ENCODE peak calls at places on chromosomes 4 and X, in four cellular contexts. One of them, this sample, is unnamed.
A peak's percentile ranks its signal among the peaks of the same experiment; 100 is the strongest.

GRCh38 chr4:27721193-27721592 is 860.6 kb downstream of the STIM2 start:
- DNase-seq in GM23248: no peak
- DNase-seq in HCT116: no peak
- DNase-seq in hepatocyte: no peak
- DNase-seq in this sample: no peak

GRCh38 chrX:85309717-85310116 is 65.9 kb downstream of the ZNF711 start:
- DNase-seq in HCT116: peak; percentile 8
- DNase-seq in hepatocyte: no peak
- DNase-seq in GM23248: no peak
- DNase-seq in this sample: peak; percentile 16

GRCh38 chr4:184814686-184815045 is 11.1 kb downstream of the ACSL1 start:
- DNase-seq in HCT116: no peak
- DNase-seq in GM23248: peak; percentile 47
- DNase-seq in hepatocyte: no peak
- DNase-seq in this sample: no peak

GRCh38 chr4:8276358-8277240 is 7.0 kb downstream of the HTRA3 start:
- DNase-seq in HCT116: no peak
- DNase-seq in hepatocyte: no peak
- DNase-seq in GM23248: peak; percentile 74
- DNase-seq in this sample: no peak

GRCh38 chr4:132386130-132386529 is 763.0 kb upstream of the PCDH10 start:
- DNase-seq in HCT116: no peak
- DNase-seq in hepatocyte: no peak
- DNase-seq in GM23248: no peak
- DNase-seq in this sample: no peak

GRCh38 chr4:38609614-38610013 is 54.4 kb upstream of the KLF3 start:
- DNase-seq in GM23248: no peak
- DNase-seq in HCT116: no peak
- DNase-seq in hepatocyte: no peak
- DNase-seq in this sample: peak; percentile 40

GRCh38 chr4:134551348-134551747 is 349.8 kb upstream of the PABPC4L start:
- DNase-seq in GM23248: no peak
- DNase-seq in HCT116: no peak
- DNase-seq in hepatocyte: no peak
- DNase-seq in this sample: peak; percentile 20

GRCh38 chr4:1291091-1291490 is 1.4 kb downstream of the MAEA start:
- DNase-seq in hepatocyte: no peak
- DNase-seq in GM23248: no peak
- DNase-seq in HCT116: no peak
- DNase-seq in this sample: no peak

GRCh38 chr4:53518807-53519206 is 72.5 kb downstream of the LNX1 start:
- DNase-seq in hepatocyte: no peak
- DNase-seq in GM23248: no peak
- DNase-seq in HCT116: no peak
- DNase-seq in this sample: no peak

GRCh38 chrX:140661657-140662056 is 47.9 kb upstream of the LINC00632 start:
- DNase-seq in GM23248: peak; percentile 26
- DNase-seq in hepatocyte: no peak
- DNase-seq in HCT116: no peak
- DNase-seq in this sample: no peak

GRCh38 chr4:2385450-2386020 is 32.9 kb downstream of the ZFYVE28 start:
- DNase-seq in hepatocyte: no peak
- DNase-seq in HCT116: no peak
- DNase-seq in GM23248: no peak
- DNase-seq in this sample: no peak

GRCh38 chr4:152709675-152710438 is 30.1 kb upstream of the TMEM154 start:
- DNase-seq in hepatocyte: no peak
- DNase-seq in GM23248: peak; percentile 4
- DNase-seq in HCT116: no peak
- DNase-seq in this sample: peak; percentile 17

GRCh38 chrX:44904542-44905115 is 31.6 kb downstream of the KDM6A start:
- DNase-seq in HCT116: no peak
- DNase-seq in hepatocyte: no peak
- DNase-seq in GM23248: peak; percentile 26
- DNase-seq in this sample: peak; percentile 42

GRCh38 chrX:101206471-101206870 is 13.1 kb upstream of the DRP2 start:
- DNase-seq in hepatocyte: peak; percentile 24
- DNase-seq in GM23248: peak; percentile 60
- DNase-seq in HCT116: peak; percentile 13
- DNase-seq in this sample: peak; percentile 52

GRCh38 chrX:11427082-11428033 is 134.1 kb downstream of the AMELX start:
- DNase-seq in HCT116: no peak
- DNase-seq in GM23248: peak; percentile 46
- DNase-seq in hepatocyte: peak; percentile 40
- DNase-seq in this sample: peak; percentile 48

GRCh38 chr4:107708225-107708624 is 11.8 kb downstream of the PAPSS1 start:
- DNase-seq in hepatocyte: no peak
- DNase-seq in HCT116: no peak
- DNase-seq in GM23248: no peak
- DNase-seq in this sample: no peak

GRCh38 chrX:9611436-9612145 is 146.7 kb downstream of the TBL1X start:
- DNase-seq in GM23248: peak; percentile 5
- DNase-seq in HCT116: no peak
- DNase-seq in hepatocyte: no peak
- DNase-seq in this sample: no peak

GRCh38 chr4:1534076-1534872 is 128.0 kb upstream of the NKX1-1 start:
- DNase-seq in HCT116: no peak
- DNase-seq in hepatocyte: no peak
- DNase-seq in GM23248: no peak
- DNase-seq in this sample: no peak

GRCh38 chr4:4770610-4771009 is 88.9 kb upstream of the MSX1 start:
- DNase-seq in GM23248: no peak
- DNase-seq in HCT116: no peak
- DNase-seq in hepatocyte: no peak
- DNase-seq in this sample: no peak

GRCh38 chr4:102623622-102624021 is 122.5 kb downstream of the NFKB1 start:
- DNase-seq in GM23248: peak; percentile 21
- DNase-seq in hepatocyte: peak; percentile 40
- DNase-seq in HCT116: peak; percentile 28
- DNase-seq in this sample: peak; percentile 57

GRCh38 chr4:151362404-151363164 is 37.2 kb upstream of the SH3D19 start:
- DNase-seq in hepatocyte: peak; percentile 92
- DNase-seq in HCT116: peak; percentile 76
- DNase-seq in GM23248: peak; percentile 90
- DNase-seq in this sample: peak; percentile 95

GRCh38 chrX:118116308-118117068 is at the start of gene KLHL13:
- DNase-seq in HCT116: no peak
- DNase-seq in hepatocyte: peak; percentile 64
- DNase-seq in GM23248: peak; percentile 40
- DNase-seq in this sample: peak; percentile 50

GRCh38 chr4:37685211-37685725 is 908 bp downstream of the RELL1 start:
- DNase-seq in GM23248: peak; percentile 80
- DNase-seq in hepatocyte: peak; percentile 47
- DNase-seq in HCT116: no peak
- DNase-seq in this sample: peak; percentile 21

GRCh38 chrX:3950373-3950772 is 236.9 kb upstream of the PRKX start:
- DNase-seq in HCT116: no peak
- DNase-seq in GM23248: no peak
- DNase-seq in hepatocyte: no peak
- DNase-seq in this sample: no peak

GRCh38 chr4:14887842-14888433 is 114.3 kb upstream of the CPEB2 start:
- DNase-seq in hepatocyte: no peak
- DNase-seq in GM23248: no peak
- DNase-seq in HCT116: no peak
- DNase-seq in this sample: no peak

GRCh38 chr4:57039345-57039744 is 60.6 kb downstream of the POLR2B start:
- DNase-seq in GM23248: peak; percentile 47
- DNase-seq in HCT116: no peak
- DNase-seq in hepatocyte: no peak
- DNase-seq in this sample: no peak
- H3K4me2 ChIP-seq in GM23248: no peak overlapping the region
- H3K4me2 ChIP-seq in HCT116: no peak overlapping the region
- H3K4me2 ChIP-seq in hepatocyte: no peak overlapping the region
- H3K4me2 ChIP-seq in this sample: no peak overlapping the region

GRCh38 chrX:7111518-7111917 is 36.0 kb upstream of the STS start:
- DNase-seq in hepatocyte: no peak
- DNase-seq in HCT116: no peak
- DNase-seq in GM23248: no peak
- DNase-seq in this sample: no peak

GRCh38 chrX:7112071-7112470 is 35.4 kb upstream of the STS start:
- DNase-seq in GM23248: no peak
- DNase-seq in HCT116: no peak
- DNase-seq in hepatocyte: no peak
- DNase-seq in this sample: no peak

GRCh38 chrX:7108995-7109634 is 38.4 kb upstream of the STS start:
- DNase-seq in hepatocyte: no peak
- DNase-seq in HCT116: no peak
- DNase-seq in GM23248: peak; percentile 15
- DNase-seq in this sample: no peak

GRCh38 chrX:7109838-7110793 is 37.4 kb upstream of the STS start:
- DNase-seq in HCT116: no peak
- DNase-seq in GM23248: no peak
- DNase-seq in hepatocyte: no peak
- DNase-seq in this sample: no peak

GRCh38 chrX:7110821-7111276 is 36.7 kb upstream of the STS start:
- DNase-seq in GM23248: no peak
- DNase-seq in hepatocyte: no peak
- DNase-seq in HCT116: no peak
- DNase-seq in this sample: no peak
- TF ChIP-seq EZH2phosphoT487 in GM23248: no peak
- TF ChIP-seq EZH2phosphoT487 in hepatocyte: no peak
- TF ChIP-seq EZH2phosphoT487 in HCT116: no peak
- TF ChIP-seq EZH2phosphoT487 in this sample: no peak

GRCh38 chr4:138953962-138954371 is 61.6 kb upstream of the NOCT start:
- DNase-seq in hepatocyte: no peak
- DNase-seq in HCT116: no peak
- DNase-seq in GM23248: peak; percentile 79
- DNase-seq in this sample: no peak
- H3K4me2 ChIP-seq in hepatocyte: no peak overlapping the region
- H3K4me2 ChIP-seq in HCT116: no peak overlapping the region
- H3K4me2 ChIP-seq in GM23248: peak overlapping the region; percentile 70
- H3K4me2 ChIP-seq in this sample: no peak overlapping the region

GRCh38 chr4:139815646-139816601 is 150.3 kb downstream of the MGST2 start:
- DNase-seq in GM23248: peak; percentile 94
- DNase-seq in HCT116: no peak
- DNase-seq in hepatocyte: peak; percentile 36
- DNase-seq in this sample: peak; percentile 80
- TF ChIP-seq EZH2phosphoT487 in GM23248: no peak
- TF ChIP-seq EZH2phosphoT487 in HCT116: no peak
- TF ChIP-seq EZH2phosphoT487 in hepatocyte: no peak
- TF ChIP-seq EZH2phosphoT487 in this sample: no peak

DNA sequence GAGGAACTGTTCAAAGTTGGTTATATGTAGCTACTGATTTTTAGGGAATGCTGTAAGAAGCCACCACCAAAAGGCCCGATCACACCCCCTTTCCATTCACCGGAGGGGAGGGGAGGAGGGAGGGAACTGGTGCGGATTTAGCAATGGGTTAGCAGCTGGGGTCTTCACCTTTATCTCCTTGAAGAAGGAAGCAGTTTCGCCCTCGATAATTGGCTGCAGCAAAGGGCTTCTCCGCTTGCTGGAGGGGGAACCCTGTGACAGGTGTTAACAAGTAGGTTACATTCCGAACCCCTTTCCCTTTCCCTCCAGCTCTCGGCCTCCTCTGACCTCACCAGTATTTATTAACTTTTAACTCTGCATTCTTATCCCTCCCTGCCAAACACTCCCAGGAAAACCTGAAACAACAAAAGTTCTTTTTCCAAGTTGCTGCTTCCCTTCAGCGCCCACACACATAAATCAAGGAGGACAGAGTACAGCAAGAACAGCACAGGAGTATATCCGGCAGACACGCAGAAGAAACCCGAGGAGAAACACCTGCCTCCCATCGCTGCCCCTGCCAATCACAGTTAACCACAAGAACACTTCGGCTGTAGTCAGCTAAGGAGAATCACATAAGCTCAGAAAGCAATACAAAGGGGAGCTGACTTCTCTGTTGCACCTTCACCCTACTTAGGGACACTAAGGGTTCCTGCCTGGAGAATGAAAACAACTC is 39.8 kb upstream of the NAP1L5 start:
- DNase-seq in HCT116: no peak
- DNase-seq in GM23248: no peak
- DNase-seq in hepatocyte: peak; percentile 30
- DNase-seq in this sample: peak; percentile 50
- H3K4me2 ChIP-seq in HCT116: no peak overlapping the region
- H3K4me2 ChIP-seq in GM23248: no peak overlapping the region
- H3K4me2 ChIP-seq in hepatocyte: peak overlapping the region; percentile 7
- H3K4me2 ChIP-seq in this sample: peak overlapping the region; percentile 41

GRCh38 chrX:47360423-47361179 is 9.8 kb upstream of the ZNF157 start:
- DNase-seq in GM23248: no peak
- DNase-seq in HCT116: no peak
- DNase-seq in hepatocyte: no peak
- DNase-seq in this sample: no peak

GRCh38 chrX:47361538-47362511 is 8.6 kb upstream of the ZNF157 start:
- DNase-seq in GM23248: peak; percentile 85
- DNase-seq in HCT116: peak; percentile 84
- DNase-seq in hepatocyte: peak; percentile 89
- DNase-seq in this sample: peak; percentile 95

GRCh38 chrX:47358387-47359065 is 11.9 kb upstream of the ZNF157 start:
- DNase-seq in GM23248: no peak
- DNase-seq in HCT116: no peak
- DNase-seq in hepatocyte: no peak
- DNase-seq in this sample: no peak
- TF ChIP-seq EZH2phosphoT487 in GM23248: no peak
- TF ChIP-seq EZH2phosphoT487 in HCT116: no peak
- TF ChIP-seq EZH2phosphoT487 in hepatocyte: no peak
- TF ChIP-seq EZH2phosphoT487 in this sample: no peak

GRCh38 chr4:128288689-128289106 is 1.1 kb upstream of the PGRMC2 start:
- DNase-seq in HCT116: no peak
- DNase-seq in hepatocyte: peak; percentile 40
- DNase-seq in GM23248: no peak
- DNase-seq in this sample: peak; percentile 64

GRCh38 chr4:128290526-128290925 is 2.9 kb upstream of the PGRMC2 start:
- DNase-seq in GM23248: no peak
- DNase-seq in hepatocyte: no peak
- DNase-seq in HCT116: no peak
- DNase-seq in this sample: no peak

GRCh38 chr4:128287871-128288688 is 467 bp upstream of the PGRMC2 start:
- DNase-seq in hepatocyte: peak; percentile 100
- DNase-seq in GM23248: peak; percentile 100
- DNase-seq in HCT116: peak; percentile 94
- DNase-seq in this sample: peak; percentile 100

GRCh38 chr4:128291096-128291495 is 3.5 kb upstream of the PGRMC2 start:
- DNase-seq in GM23248: no peak
- DNase-seq in HCT116: no peak
- DNase-seq in hepatocyte: no peak
- DNase-seq in this sample: no peak

DNA sequence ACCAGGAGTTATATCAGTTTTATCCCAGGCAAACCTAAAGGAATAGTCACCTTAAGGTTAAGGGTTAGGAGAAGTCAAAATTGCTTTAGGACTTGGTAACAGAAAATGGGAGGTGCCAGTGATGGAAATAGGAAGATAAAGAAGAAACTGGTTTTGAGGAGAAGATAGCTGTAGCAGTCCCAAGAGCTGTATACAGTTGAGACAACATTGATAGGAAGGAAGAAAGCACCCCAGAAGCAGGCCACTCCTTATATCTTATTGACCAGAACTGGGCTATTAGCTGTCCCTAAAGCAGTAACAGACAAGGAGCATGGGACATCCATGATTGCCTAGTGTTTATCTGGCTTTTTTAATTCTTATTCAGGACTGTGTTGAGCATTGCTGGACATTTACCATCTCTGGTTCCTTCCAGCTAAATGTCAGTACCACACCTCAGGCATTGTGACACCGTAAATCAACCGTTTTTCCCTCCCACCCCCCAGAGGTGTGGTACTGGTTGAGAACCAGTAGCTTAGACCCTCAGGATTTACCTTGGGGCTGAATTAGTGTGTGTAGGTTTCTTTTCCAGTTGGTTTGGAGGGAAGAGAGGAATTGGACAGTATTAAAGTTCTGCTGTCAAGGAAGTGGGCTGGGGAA is 2.0 kb upstream of the PGRMC2 start:
- DNase-seq in GM23248: no peak
- DNase-seq in hepatocyte: no peak
- DNase-seq in HCT116: no peak
- DNase-seq in this sample: no peak
- H3K4me2 ChIP-seq in GM23248: peak overlapping the region; percentile 79
- H3K4me2 ChIP-seq in hepatocyte: peak overlapping the region; percentile 83
- H3K4me2 ChIP-seq in HCT116: no peak overlapping the region
- H3K4me2 ChIP-seq in this sample: peak overlapping the region; percentile 82